ENCODE peak calls at places on chromosomes 2 and 18, in six cellular contexts. V, R, G, S, B and W are unnamed samples.

GRCh38 chr2:55019547-55020258 is 30.5 kb downstream of the RTN4 start:
- DNase-seq in V (no peak), R (no peak), G (peak; percentile 53), S (no peak), B (no peak), W (no peak)

GRCh38 chr2:61937881-61938280 is 32.4 kb downstream of the COMMD1 start:
- DNase-seq in V (no peak), R (no peak), G (no peak), S (no peak), B (no peak), W (no peak)

GRCh38 chr2:160293401-160293911 is 93.4 kb upstream of the ITGB6 start:
- DNase-seq in V (peak; percentile 91), R (no peak), G (no peak), S (no peak), B (no peak), W (no peak)

GRCh38 chr2:233766416-233766815 is 6.3 kb downstream of the UGT1A1 start:
- DNase-seq in V (no peak), R (no peak), G (no peak), S (no peak), B (no peak), W (no peak)

GRCh38 chr2:192298664-192299063 is 103.9 kb upstream of the TMEFF2 start:
- DNase-seq in V (no peak), R (no peak), G (peak; percentile 46), S (no peak), B (no peak), W (no peak)

GRCh38 chr2:239601201-239601851 is 200.5 kb upstream of the HDAC4 start:
- DNase-seq in V (no peak), R (peak; percentile 24), G (no peak), S (no peak), B (no peak), W (no peak)

GRCh38 chr2:119250891-119251290 is 27.3 kb downstream of the STEAP3 start:
- DNase-seq in V (no peak), R (peak; percentile 11), G (no peak), S (no peak), B (no peak), W (no peak)

GRCh38 chr2:223859070-223859469 is 21.7 kb upstream of the AP1S3 start:
- DNase-seq in V (no peak), R (no peak), G (no peak), S (no peak), B (no peak), W (no peak)

GRCh38 chr18:9642799-9643445 is 28.6 kb upstream of the PPP4R1 start:
- DNase-seq in V (peak; percentile 37), R (no peak), G (peak; percentile 56), S (no peak), B (no peak), W (no peak)

GRCh38 chr18:54958711-54959625 is at the start of gene CCDC68:
- DNase-seq in V (no peak), R (peak; percentile 78), G (peak; percentile 70), S (peak; percentile 67), B (peak; percentile 87), W (no peak)

GRCh38 chr18:55582325-55582724 is 5.7 kb downstream of the TCF4 start:
- DNase-seq in V (no peak), R (no peak), G (peak; percentile 82), S (no peak), B (no peak), W (no peak)

GRCh38 chr2:197710424-197711042 is 5.4 kb downstream of the MARS2 start:
- DNase-seq in V (no peak), R (no peak), G (no peak), S (no peak), B (no peak), W (no peak)

GRCh38 chr2:80302465-80303005 is 2.0 kb downstream of the LRRTM1 start:
- DNase-seq in V (no peak), R (no peak), G (peak; percentile 52), S (no peak), B (no peak), W (no peak)

GRCh38 chr2:234463626-234464290 is 33.1 kb downstream of the ARL4C start:
- DNase-seq in V (no peak), R (peak; percentile 71), G (no peak), S (no peak), B (no peak), W (peak; percentile 75)

GRCh38 chr2:39304729-39305128 is 61.0 kb upstream of the CDKL4 start:
- DNase-seq in V (no peak), R (no peak), G (no peak), S (no peak), B (no peak), W (no peak)

GRCh38 chr18:59748628-59749360 is 51.6 kb upstream of the CCBE1 start:
- DNase-seq in V (peak; percentile 74), R (no peak), G (no peak), S (no peak), B (no peak), W (no peak)

GRCh38 chr2:98709530-98709929 is 21.4 kb downstream of the MGAT4A start:
- DNase-seq in V (no peak), R (peak; percentile 65), G (no peak), S (no peak), B (no peak), W (no peak)

GRCh38 chr2:42314892-42315468 is 46.0 kb downstream of the COX7A2L start:
- DNase-seq in V (peak; percentile 84), R (no peak), G (no peak), S (no peak), B (no peak), W (no peak)

GRCh38 chr2:118061135-118061955 is 26.9 kb upstream of the INSIG2 start:
- DNase-seq in V (peak; percentile 9), R (no peak), G (peak; percentile 71), S (no peak), B (no peak), W (no peak)

GRCh38 chr2:23312996-23313606 is 71.9 kb upstream of the KLHL29 start:
- DNase-seq in V (peak; percentile 16), R (no peak), G (peak; percentile 84), S (no peak), B (no peak), W (no peak)

GRCh38 chr2:61222567-61222966 is 60.6 kb downstream of the C2orf74 start:
- DNase-seq in V (no peak), R (no peak), G (no peak), S (no peak), B (no peak), W (no peak)

GRCh38 chr2:190961918-190962487 is 52.0 kb downstream of the STAT1 start:
- DNase-seq in V (no peak), R (no peak), G (no peak), S (no peak), B (no peak), W (no peak)

GRCh38 chr18:12121175-12122095 is 27.8 kb downstream of the ANKRD62 start:
- DNase-seq in V (peak; percentile 7), R (no peak), G (peak; percentile 88), S (no peak), B (no peak), W (no peak)

GRCh38 chr2:53407363-53408080 is 360.1 kb upstream of the CHAC2 start:
- DNase-seq in V (no peak), R (no peak), G (no peak), S (no peak), B (no peak), W (no peak)

GRCh38 chr2:39737661-39738060 is 41.4 kb downstream of the THUMPD2 start:
- DNase-seq in V (peak; percentile 91), R (no peak), G (peak; percentile 59), S (no peak), B (no peak), W (no peak)

GRCh38 chr2:208983476-208983875 is 440.4 kb upstream of the MAP2 start:
- DNase-seq in V (no peak), R (no peak), G (no peak), S (no peak), B (no peak), W (no peak)

GRCh38 chr2:196934672-196935071 is 8.2 kb upstream of the PGAP1 start:
- DNase-seq in V (no peak), R (no peak), G (no peak), S (no peak), B (no peak), W (no peak)

GRCh38 chr2:38438536-38439225 is 61.6 kb upstream of the ATL2 start:
- DNase-seq in V (no peak), R (no peak), G (no peak), S (no peak), B (no peak), W (no peak)

GRCh38 chr2:85250045-85250444 is 77.7 kb downstream of the TGOLN2 start:
- DNase-seq in V (no peak), R (no peak), G (no peak), S (no peak), B (no peak), W (no peak)

GRCh38 chr2:141015339-141016047 is 1115.3 kb downstream of the LRP1B start:
- DNase-seq in V (no peak), R (no peak), G (peak; percentile 45), S (peak; percentile 14), B (no peak), W (no peak)

GRCh38 chr2:172246649-172247048 is 143.9 kb upstream of the DLX2 start:
- DNase-seq in V (no peak), R (no peak), G (peak; percentile 22), S (no peak), B (no peak), W (no peak)

GRCh38 chr2:70651727-70652126 is 98.1 kb upstream of the TGFA start:
- DNase-seq in V (no peak), R (no peak), G (no peak), S (no peak), B (no peak), W (no peak)

GRCh38 chr2:70655786-70656185 is 102.2 kb upstream of the TGFA start:
- DNase-seq in V (no peak), R (no peak), G (no peak), S (no peak), B (no peak), W (no peak)

GRCh38 chr2:70659551-70659950 is 105.9 kb upstream of the TGFA start:
- DNase-seq in V (no peak), R (no peak), G (no peak), S (no peak), B (no peak), W (peak; percentile 29)

GRCh38 chr2:70657246-70657645 is 103.6 kb upstream of the TGFA start:
- DNase-seq in V (no peak), R (no peak), G (no peak), S (no peak), B (no peak), W (no peak)

GRCh38 chr2:70656421-70657010 is 102.9 kb upstream of the TGFA start:
- DNase-seq in V (no peak), R (no peak), G (no peak), S (no peak), B (no peak), W (peak; percentile 71)
- H3K27me3 ChIP-seq in V (no peaks in the 10 kb centered on the region), R (peaks cover 53% of the 10 kb centered on the region), G (peaks cover 47% of the 10 kb centered on the region), S (peaks cover 52% of the 10 kb centered on the region), B (peaks cover 9% of the 10 kb centered on the region), W (no peaks in the 10 kb centered on the region)

GRCh38 chr2:1912771-1913170 is 168.5 kb upstream of the PXDN start:
- DNase-seq in V (no peak), R (no peak), G (no peak), S (no peak), B (no peak), W (no peak)
- H3K27me3 ChIP-seq in V (no peaks in the 10 kb centered on the region), R (peaks cover 34% of the 10 kb centered on the region), G (no peaks in the 10 kb centered on the region), S (peaks cover 7% of the 10 kb centered on the region), B (peaks cover 10% of the 10 kb centered on the region), W (no peaks in the 10 kb centered on the region)

GRCh38 chr2:26745609-26746327 is 18.3 kb upstream of the SLC35F6 start:
- DNase-seq in V (peak; percentile 77), R (peak; percentile 89), G (peak; percentile 90), S (peak; percentile 82), B (peak; percentile 82), W (peak; percentile 81)
- H3K27me3 ChIP-seq in V (no peaks in the 10 kb centered on the region), R (no peaks in the 10 kb centered on the region), G (peaks cover 19% of the 10 kb centered on the region), S (no peaks in the 10 kb centered on the region), B (no peaks in the 10 kb centered on the region), W (no peaks in the 10 kb centered on the region)

GRCh38 chr2:236265675-236266074 is 1.5 kb upstream of the ASB18 start:
- DNase-seq in V (no peak), R (no peak), G (no peak), S (no peak), B (no peak), W (no peak)
- H3K27me3 ChIP-seq in V (no peaks in the 10 kb centered on the region), R (peaks cover 37% of the 10 kb centered on the region), G (no peaks in the 10 kb centered on the region), S (no peaks in the 10 kb centered on the region), B (peaks cover 10% of the 10 kb centered on the region), W (no peaks in the 10 kb centered on the region)